ENCODE peak calls at places on chromosomes 4 and X, in ten cellular contexts. E is tibial nerve, J is H54, L is sigmoid colon, B is esophagus muscularis mucosa, R is heart left ventricle, V is body of pancreas, H is stomach, G is IMR-90, Z is adrenal gland. Q is an unnamed sample.

GRCh38 chr4:146329042-146329716 is 114.8 kb downstream of the REELD1 start:
- DNase-seq in E (no peak), J (peak), L (no peak), B (no peak), R (no peak), V (no peak), H (no peak), G (peak), Z (no peak), Q (no peak)

GRCh38 chr4:158786155-158786581 is 17.3 kb downstream of the FNIP2 start:
- DNase-seq in E (no peak), J (no peak), L (no peak), B (no peak), R (no peak), V (no peak), H (no peak), G (peak), Z (no peak), Q (peak)

GRCh38 chrX:3743821-3744439 is 30.5 kb upstream of the PRKX start:
- DNase-seq in E (no peak), J (no peak), L (no peak), B (no peak), R (no peak), V (peak), H (no peak), G (no peak), Z (no peak), Q (peak)

GRCh38 chrX:106599411-106599810 is 12.4 kb upstream of the RADX start:
- DNase-seq in E (no peak), J (no peak), L (no peak), B (no peak), R (no peak), V (no peak), H (no peak), G (no peak), Z (no peak), Q (no peak)

GRCh38 chr4:112082954-112083586 is 62.2 kb upstream of the FAM241A start:
- DNase-seq in E (no peak), J (peak), L (no peak), B (no peak), R (no peak), V (no peak), H (no peak), G (peak), Z (peak), Q (no peak)

GRCh38 chrX:2183193-2183725 is 317.5 kb downstream of the DHRSX start:
- DNase-seq in E (no peak), J (peak), L (no peak), B (no peak), R (no peak), V (no peak), H (no peak), G (no peak), Z (no peak), Q (no peak)

GRCh38 chrX:15546745-15547144 is 46.1 kb downstream of the BMX start:
- DNase-seq in E (no peak), J (no peak), L (no peak), B (no peak), R (no peak), V (no peak), H (no peak), G (no peak), Z (no peak), Q (no peak)

GRCh38 chrX:38646129-38646528 is 84.8 kb downstream of the TSPAN7 start:
- DNase-seq in E (no peak), J (no peak), L (no peak), B (no peak), R (no peak), V (no peak), H (no peak), G (no peak), Z (no peak), Q (no peak)

GRCh38 chr4:107631568-107631967 is 88.5 kb downstream of the PAPSS1 start:
- DNase-seq in E (no peak), J (no peak), L (peak), B (no peak), R (peak), V (peak), H (peak), G (no peak), Z (no peak), Q (no peak)

GRCh38 chrX:13283968-13284914 is 35.6 kb downstream of the ATXN3L start:
- DNase-seq in E (no peak), J (no peak), L (no peak), B (no peak), R (no peak), V (no peak), H (no peak), G (peak), Z (no peak), Q (no peak)

GRCh38 chrX:53281321-53281822 is at the start of gene IQSEC2:
- DNase-seq in E (peak), J (peak), L (peak), B (peak), R (peak), V (peak), H (peak), G (peak), Z (peak), Q (no peak)

GRCh38 chrX:39559229-39559628 is 538.5 kb downstream of the BCOR start:
- DNase-seq in E (no peak), J (no peak), L (no peak), B (no peak), R (no peak), V (no peak), H (no peak), G (peak), Z (no peak), Q (no peak)

GRCh38 chrX:70434352-70434866 is 10.2 kb upstream of the DLG3 start:
- DNase-seq in E (peak), J (peak), L (peak), B (peak), R (peak), V (peak), H (peak), G (peak), Z (peak), Q (peak)

GRCh38 chrX:1306909-1307625 is 29.5 kb upstream of the IL3RA start:
- DNase-seq in E (no peak), J (no peak), L (no peak), B (no peak), R (no peak), V (no peak), H (no peak), G (no peak), Z (no peak), Q (peak)

GRCh38 chr4:81491943-81492342 is 20.2 kb upstream of the RASGEF1B start:
- DNase-seq in E (no peak), J (no peak), L (no peak), B (no peak), R (no peak), V (no peak), H (no peak), G (no peak), Z (no peak), Q (no peak)

GRCh38 chr4:101972791-101973190 is 182.3 kb downstream of the BANK1 start:
- DNase-seq in E (no peak), J (no peak), L (no peak), B (no peak), R (no peak), V (no peak), H (no peak), G (no peak), Z (no peak), Q (no peak)

GRCh38 chr4:172857026-172857425 is 311.6 kb upstream of the GALNT7 start:
- DNase-seq in E (no peak), J (no peak), L (no peak), B (peak), R (no peak), V (no peak), H (no peak), G (no peak), Z (no peak), Q (no peak)

GRCh38 chr4:51859476-51860032 is 16.6 kb downstream of the DCUN1D4 start:
- DNase-seq in E (no peak), J (no peak), L (no peak), B (peak), R (no peak), V (no peak), H (no peak), G (no peak), Z (no peak), Q (no peak)

GRCh38 chrX:46310815-46311497 is 234.3 kb downstream of the ZNF674 start:
- DNase-seq in E (no peak), J (no peak), L (no peak), B (no peak), R (no peak), V (no peak), H (no peak), G (no peak), Z (no peak), Q (no peak)

GRCh38 chr4:156749791-156750403 is 221.7 kb downstream of the PDGFC start:
- DNase-seq in E (no peak), J (no peak), L (no peak), B (no peak), R (no peak), V (no peak), H (no peak), G (peak), Z (no peak), Q (no peak)

GRCh38 chr4:3657917-3658913 is 108.0 kb upstream of the ADRA2C start:
- DNase-seq in E (no peak), J (peak), L (no peak), B (no peak), R (peak), V (peak), H (no peak), G (peak), Z (peak), Q (no peak)

GRCh38 chrX:111169141-111169540 is 73.2 kb downstream of the PAK3 start:
- DNase-seq in E (no peak), J (no peak), L (no peak), B (no peak), R (no peak), V (no peak), H (no peak), G (no peak), Z (no peak), Q (no peak)

GRCh38 chr4:172042714-172043114 is 229.5 kb downstream of the GALNTL6 start:
- DNase-seq in E (no peak), J (no peak), L (no peak), B (no peak), R (no peak), V (peak), H (no peak), G (no peak), Z (peak), Q (peak)

GRCh38 chr4:6331018-6331417 is 61.4 kb downstream of the WFS1 start:
- DNase-seq in E (no peak), J (peak), L (no peak), B (no peak), R (no peak), V (no peak), H (no peak), G (peak), Z (peak), Q (peak)

GRCh38 chrX:109632906-109633504 is 8.0 kb upstream of the KCNE5 start:
- DNase-seq in E (no peak), J (no peak), L (no peak), B (no peak), R (no peak), V (peak), H (no peak), G (peak), Z (peak), Q (peak)

GRCh38 chr4:24551492-24552330 is 32.6 kb downstream of the DHX15 start:
- DNase-seq in E (no peak), J (no peak), L (no peak), B (no peak), R (no peak), V (no peak), H (no peak), G (peak), Z (no peak), Q (peak)

GRCh38 chr4:73599182-73599581 is 21.1 kb downstream of the RASSF6 start:
- DNase-seq in E (no peak), J (no peak), L (no peak), B (no peak), R (no peak), V (peak), H (peak), G (peak), Z (no peak), Q (no peak)

GRCh38 chr4:149264093-149264733 is 551.4 kb downstream of the IQCM start:
- DNase-seq in E (no peak), J (peak), L (no peak), B (no peak), R (peak), V (peak), H (peak), G (peak), Z (peak), Q (peak)

GRCh38 chrX:46588263-46588662 is 14.7 kb downstream of the CHST7 start:
- DNase-seq in E (peak), J (no peak), L (peak), B (no peak), R (peak), V (peak), H (no peak), G (peak), Z (peak), Q (no peak)

GRCh38 chr4:159041058-159042034 is 61.5 kb upstream of the RAPGEF2 start:
- DNase-seq in E (no peak), J (no peak), L (no peak), B (no peak), R (no peak), V (no peak), H (no peak), G (no peak), Z (no peak), Q (peak)

GRCh38 chr4:159267023-159267939 is 164.4 kb downstream of the RAPGEF2 start:
- DNase-seq in E (no peak), J (no peak), L (no peak), B (no peak), R (no peak), V (no peak), H (no peak), G (peak), Z (no peak), Q (no peak)

GRCh38 chrX:102546818-102547493 is 30.4 kb upstream of the TMSB15A start:
- DNase-seq in E (no peak), J (no peak), L (no peak), B (no peak), R (no peak), V (no peak), H (no peak), G (no peak), Z (no peak), Q (no peak)

GRCh38 chr4:70544279-70544870 is 26.0 kb downstream of the AMTN start:
- DNase-seq in E (no peak), J (no peak), L (no peak), B (no peak), R (no peak), V (no peak), H (no peak), G (peak), Z (no peak), Q (peak)

GRCh38 chr4:119081542-119081859 is 54.1 kb upstream of the MYOZ2 start:
- DNase-seq in E (no peak), J (no peak), L (no peak), B (no peak), R (no peak), V (no peak), H (no peak), G (no peak), Z (no peak), Q (no peak)

GRCh38 chr4:93828332-93828829 is at the start of gene ATOH1:
- DNase-seq in E (no peak), J (peak), L (no peak), B (no peak), R (peak), V (peak), H (no peak), G (no peak), Z (peak), Q (peak)
- TF ChIP-seq POLR2A in E (no peak), J (no peak), L (no peak), B (no peak), R (no peak), V (no peak), H (no peak), G (no peak), Z (no peak), Q (no peak)

GRCh38 chr4:184819786-184820185 is 6.0 kb downstream of the ACSL1 start:
- DNase-seq in E (no peak), J (no peak), L (no peak), B (no peak), R (no peak), V (no peak), H (no peak), G (no peak), Z (peak), Q (no peak)
- TF ChIP-seq POLR2A in E (no peak), J (no peak), L (no peak), B (no peak), R (no peak), V (no peak), H (no peak), G (no peak), Z (no peak), Q (no peak)

DNA sequence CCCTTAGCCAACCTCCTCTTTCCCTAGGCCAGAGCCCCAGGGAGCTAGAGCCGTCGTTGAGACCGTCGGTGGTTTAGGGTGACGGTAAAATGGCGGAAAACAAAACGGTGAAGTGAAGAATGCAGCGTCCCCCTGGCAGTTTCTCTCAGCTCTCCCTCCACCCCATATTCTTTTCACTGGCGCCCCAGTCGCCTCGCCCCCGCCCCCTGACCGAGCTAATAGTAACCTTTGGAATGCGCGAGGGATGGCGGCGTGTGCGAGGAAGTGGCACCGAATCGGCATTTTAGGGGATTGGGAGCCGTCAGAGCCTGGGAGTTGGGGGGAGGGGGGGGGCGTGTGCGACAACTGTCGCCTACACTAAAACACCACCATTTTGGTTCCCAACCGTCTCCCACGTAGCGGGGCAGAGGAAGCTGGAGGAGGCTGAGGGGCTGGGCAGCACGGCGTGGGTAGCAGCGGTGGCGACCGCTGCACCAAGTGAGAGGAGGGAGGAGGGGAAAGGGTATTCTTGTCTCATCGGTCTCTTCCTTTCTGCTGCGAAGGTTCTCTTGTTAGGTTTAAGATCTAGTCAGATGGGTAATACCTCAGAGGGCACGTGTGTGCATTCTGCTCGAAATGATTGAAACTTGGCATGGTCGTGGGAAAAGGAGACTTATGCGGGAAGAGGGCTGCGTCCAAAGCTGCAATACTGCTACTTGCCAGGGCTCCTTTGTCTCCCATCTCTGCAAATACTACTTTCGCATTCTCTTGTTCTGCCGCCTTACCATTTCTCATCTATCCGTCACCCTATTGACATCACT is 820 bp downstream of the ZNF711 start:
- DNase-seq in E (no peak), J (no peak), L (no peak), B (no peak), R (no peak), V (peak), H (no peak), G (peak), Z (peak), Q (peak)
- TF ChIP-seq POLR2A in E (no peak), J (no peak), L (no peak), B (no peak), R (no peak), V (no peak), H (no peak), G (no peak), Z (no peak), Q (no peak)

DNA sequence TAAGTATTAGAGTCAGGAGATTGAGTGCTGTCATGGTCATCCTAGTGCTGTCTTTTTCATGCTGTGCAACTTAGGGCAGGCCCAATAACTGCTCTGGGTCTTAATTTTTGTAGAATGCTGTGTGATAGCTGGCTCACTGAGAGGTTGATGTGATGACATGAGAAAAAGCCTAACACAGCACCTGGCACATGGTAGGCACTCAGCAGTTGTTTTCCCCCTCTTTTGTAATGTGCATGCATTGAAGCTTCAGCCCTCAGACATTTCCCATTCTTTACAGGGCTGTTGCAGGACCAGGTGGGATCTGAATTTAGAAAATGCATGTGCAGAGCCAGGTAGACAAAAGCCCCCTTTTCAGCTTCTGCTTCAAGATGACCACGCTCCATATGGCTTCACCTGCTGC is 44.1 kb upstream of the SOX3 start:
- DNase-seq in E (no peak), J (no peak), L (no peak), B (no peak), R (no peak), V (no peak), H (no peak), G (no peak), Z (no peak), Q (no peak)
- TF ChIP-seq POLR2A in E (no peak), J (no peak), L (no peak), B (no peak), R (no peak), V (no peak), H (no peak), G (no peak), Z (no peak), Q (no peak)